ENCODE peak calls at places on chromosome 2, in five cellular contexts. P, H, X, T and U are unnamed samples.

GRCh38 chr2:19860022-19860421 is 41.8 kb downstream of the TTC32 start:
- DNase-seq in H (no peak), X (no peak), T (no peak), P (no peak), U (no peak)

GRCh38 chr2:230910546-230911135 is 14.4 kb downstream of the GPR55 start:
- DNase-seq in T (no peak), H (no peak), X (no peak), P (no peak), U (no peak)

GRCh38 chr2:233081731-233082221 is 21.6 kb downstream of the INPP5D start:
- DNase-seq in T (no peak), H (no peak), P (no peak), X (no peak), U (no peak)

GRCh38 chr2:46827274-46827930 is 88.2 kb downstream of the MCFD2 start:
- DNase-seq in X (no peak), H (peak; percentile 56), T (no peak), P (no peak), U (peak; percentile 54)

GRCh38 chr2:76073992-76074604 is 363.4 kb upstream of the GCFC2 start:
- DNase-seq in T (no peak), H (no peak), P (no peak), X (no peak), U (no peak)

GRCh38 chr2:46252891-46253659 is 44.1 kb upstream of the EPAS1 start:
- DNase-seq in X (no peak), P (no peak), T (peak; percentile 63), H (no peak), U (peak; percentile 36)

GRCh38 chr2:48248251-48248933 is 281.6 kb upstream of the STON1 start:
- DNase-seq in X (no peak), H (peak; percentile 91), T (peak; percentile 76), P (no peak), U (peak; percentile 91)

GRCh38 chr2:102172749-102173148 is 14.1 kb upstream of the IL1RL2 start:
- DNase-seq in T (no peak), P (no peak), X (no peak), H (no peak), U (no peak)